ENCODE peak calls at places on chromosomes 5 and 9, in nine cellular contexts. Y is CD4-positive, alpha-beta T cell; F is stomach; D is mesothelial cell of epicardium; G is pancreas; Z is left ventricle myocardium inferior; S is endothelial cell; T is PC-3; P is omental fat pad. A is an unnamed sample.

GRCh38 chr5:157252741-157253465 is 13.0 kb upstream of the CYFIP2 start:
- DNase-seq in P (no peak), T (no peak), Y (peak), S (no peak), G (no peak), D (no peak), Z (no peak), F (no peak), A (no peak)

GRCh38 chr9:134922066-134922931 is 4.6 kb upstream of the FCN1 start:
- DNase-seq in F (peak), D (no peak), Y (peak), P (no peak), S (peak), T (no peak), Z (peak), G (no peak), A (no peak)

GRCh38 chr9:131577005-131578000 is 32.0 kb downstream of the PRRT1B start:
- DNase-seq in S (no peak), T (no peak), Z (no peak), D (no peak), P (no peak), G (peak), Y (no peak), F (no peak), A (no peak)

GRCh38 chr5:163888366-163888765 is 382.9 kb downstream of the MAT2B start:
- DNase-seq in T (no peak), F (no peak), P (no peak), Z (no peak), S (no peak), G (no peak), Y (no peak), D (no peak), A (no peak)

GRCh38 chr5:39892708-39893107 is 467.9 kb upstream of the DAB2 start:
- DNase-seq in Z (no peak), T (peak), F (no peak), P (no peak), S (no peak), G (no peak), D (no peak), Y (no peak), A (no peak)

GRCh38 chr5:111072949-111073682 is 1.6 kb downstream of the TSLP start:
- DNase-seq in T (no peak), Y (peak), F (peak), S (peak), D (no peak), Z (peak), P (peak), G (peak), A (peak)

GRCh38 chr5:54390015-54390414 is 65.5 kb upstream of the HSPB3 start:
- DNase-seq in F (no peak), P (no peak), Z (no peak), S (no peak), Y (no peak), D (no peak), T (peak), G (no peak), A (peak)

GRCh38 chr9:127698985-127699670 is 7.7 kb upstream of the CFAP157 start:
- DNase-seq in D (peak), G (peak), F (peak), S (peak), Z (peak), P (peak), T (no peak), Y (peak), A (peak)

GRCh38 chr5:40221796-40222195 is 457.9 kb upstream of the PTGER4 start:
- DNase-seq in G (no peak), T (peak), Z (no peak), Y (no peak), P (no peak), S (no peak), D (no peak), F (no peak), A (no peak)

GRCh38 chr9:9498147-9498546 is 1114.7 kb downstream of the PTPRD start:
- DNase-seq in T (no peak), Y (no peak), G (no peak), F (no peak), P (no peak), Z (no peak), D (no peak), S (no peak), A (no peak)

GRCh38 chr5:180908400-180908799 is 9.4 kb downstream of the BTNL8 start:
- DNase-seq in P (no peak), Y (no peak), T (no peak), Z (no peak), D (no peak), G (no peak), F (no peak), S (no peak), A (no peak)

GRCh38 chr9:76691761-76692313 is 72.4 kb upstream of the PCA3 start:
- DNase-seq in G (no peak), Z (no peak), D (no peak), T (no peak), F (no peak), Y (no peak), P (no peak), S (no peak), A (no peak)

GRCh38 chr5:41270423-41271251 is 57.3 kb upstream of the C6 start:
- DNase-seq in Z (peak), F (peak), G (no peak), Y (no peak), S (peak), P (no peak), D (no peak), T (peak), A (peak)

GRCh38 chr9:30851600-30851999 is 1532.8 kb upstream of the ACO1 start:
- DNase-seq in S (no peak), F (no peak), G (no peak), Y (no peak), T (no peak), Z (no peak), D (no peak), P (no peak), A (no peak)

GRCh38 chr9:98995059-98995665 is 51.5 kb downstream of the COL15A1 start:
- DNase-seq in P (no peak), Z (peak), D (no peak), S (no peak), F (peak), Y (no peak), G (no peak), T (no peak), A (no peak)

GRCh38 chr5:172720655-172721054 is 50.3 kb downstream of the DUSP1 start:
- DNase-seq in S (no peak), D (no peak), Z (no peak), P (no peak), Y (no peak), G (no peak), F (no peak), T (no peak), A (no peak)

GRCh38 chr5:135313405-135313804 is 85.6 kb downstream of the MACROH2A1 start:
- DNase-seq in P (no peak), Y (no peak), S (no peak), D (no peak), T (no peak), F (no peak), G (no peak), Z (no peak), A (no peak)

GRCh38 chr9:129208191-129209091 is 30.4 kb upstream of the IER5L start:
- DNase-seq in D (no peak), F (no peak), T (no peak), Y (peak), G (peak), P (no peak), Z (no peak), S (no peak), A (no peak)

GRCh38 chr9:122991370-122991830 is 42.1 kb upstream of the GPR21 start:
- DNase-seq in D (no peak), G (no peak), Y (no peak), Z (no peak), T (peak), S (no peak), P (no peak), F (no peak), A (peak)

GRCh38 chr5:15023266-15023665 is 151.7 kb upstream of the ANKH start:
- DNase-seq in P (no peak), G (no peak), T (no peak), Y (no peak), S (no peak), Z (no peak), F (no peak), D (no peak), A (no peak)

GRCh38 chr9:127021664-127022337 is 100.6 kb downstream of the ANGPTL2 start:
- DNase-seq in S (no peak), F (peak), Z (peak), Y (no peak), T (no peak), D (peak), P (no peak), G (no peak), A (no peak)

GRCh38 chr9:85502815-85503643 is 238.7 kb downstream of the AGTPBP1 start:
- DNase-seq in G (no peak), T (no peak), P (no peak), F (no peak), Y (no peak), D (no peak), Z (no peak), S (no peak), A (no peak)

GRCh38 chr9:113528811-113529210 is 65.3 kb downstream of the RGS3 start:
- DNase-seq in Y (no peak), Z (no peak), T (no peak), G (no peak), P (no peak), F (no peak), S (no peak), D (no peak), A (no peak)

GRCh38 chr9:128159073-128159783 is 837 bp upstream of the BBLN start:
- DNase-seq in D (no peak), G (peak), Y (peak), P (no peak), T (no peak), F (no peak), Z (no peak), S (no peak), A (no peak)

GRCh38 chr9:133120343-133121199 is 469 bp downstream of the RALGDS start:
- DNase-seq in Z (no peak), G (peak), D (no peak), P (no peak), F (no peak), Y (no peak), T (no peak), S (no peak), A (no peak)

GRCh38 chr5:126104951-126105350 is 318.3 kb upstream of the GRAMD2B start:
- DNase-seq in P (no peak), F (no peak), Y (no peak), G (no peak), T (no peak), Z (no peak), D (no peak), S (no peak), A (no peak)
- TF ChIP-seq CTCF in P (no peak), F (no peak), Y (no peak), G (no peak), T (no peak), Z (no peak), D (no peak), S (no peak), A (no peak)

GRCh38 chr9:28915256-28915930 is 1342.1 kb upstream of the C9orf72 start:
- DNase-seq in F (peak), T (peak), S (no peak), Y (no peak), G (no peak), P (no peak), Z (no peak), D (no peak), A (peak)
- TF ChIP-seq CTCF in F (no peak), T (no peak), S (no peak), Y (no peak), G (no peak), P (no peak), Z (no peak), D (no peak), A (no peak)

GRCh38 chr5:95850391-95850894 is 27.9 kb upstream of the GLRX start:
- DNase-seq in Y (no peak), P (no peak), G (no peak), F (no peak), D (no peak), T (no peak), S (no peak), Z (no peak), A (no peak)

GRCh38 chr5:95845401-95845800 is 22.9 kb upstream of the GLRX start:
- DNase-seq in F (no peak), Z (no peak), S (no peak), D (no peak), G (no peak), T (no peak), P (no peak), Y (no peak), A (no peak)

GRCh38 chr5:95848701-95849100 is 26.2 kb upstream of the GLRX start:
- DNase-seq in Z (no peak), D (no peak), P (no peak), F (no peak), T (no peak), Y (no peak), S (no peak), G (no peak), A (no peak)

GRCh38 chr5:95846554-95847260 is 24.2 kb upstream of the GLRX start:
- DNase-seq in P (no peak), Z (peak), T (peak), G (no peak), D (no peak), S (peak), F (peak), Y (peak), A (peak)

GRCh38 chr5:95847261-95847592 is 24.7 kb upstream of the GLRX start:
- DNase-seq in S (no peak), P (no peak), F (no peak), Z (no peak), Y (no peak), D (no peak), T (no peak), G (no peak), A (no peak)
- TF ChIP-seq CTCF in S (peak), P (no peak), F (no peak), Z (peak), Y (no peak), D (no peak), T (no peak), G (no peak), A (no peak)

GRCh38 chr9:94624621-94625020 is 14.7 kb downstream of the FBP1 start:
- DNase-seq in D (no peak), Z (no peak), F (no peak), S (no peak), P (no peak), T (no peak), Y (no peak), G (no peak), A (no peak)

GRCh38 chr9:94630833-94631232 is 8.5 kb downstream of the FBP1 start:
- DNase-seq in T (peak), F (peak), Y (no peak), P (no peak), Z (no peak), D (no peak), S (no peak), G (no peak), A (peak)

GRCh38 chr9:94630281-94630680 is 9.0 kb downstream of the FBP1 start:
- DNase-seq in Z (no peak), F (peak), T (no peak), Y (no peak), G (no peak), P (no peak), D (no peak), S (no peak), A (no peak)

GRCh38 chr9:94625835-94626234 is 13.5 kb downstream of the FBP1 start:
- DNase-seq in Z (no peak), S (no peak), G (peak), F (no peak), Y (no peak), P (no peak), D (no peak), T (no peak), A (no peak)

DNA sequence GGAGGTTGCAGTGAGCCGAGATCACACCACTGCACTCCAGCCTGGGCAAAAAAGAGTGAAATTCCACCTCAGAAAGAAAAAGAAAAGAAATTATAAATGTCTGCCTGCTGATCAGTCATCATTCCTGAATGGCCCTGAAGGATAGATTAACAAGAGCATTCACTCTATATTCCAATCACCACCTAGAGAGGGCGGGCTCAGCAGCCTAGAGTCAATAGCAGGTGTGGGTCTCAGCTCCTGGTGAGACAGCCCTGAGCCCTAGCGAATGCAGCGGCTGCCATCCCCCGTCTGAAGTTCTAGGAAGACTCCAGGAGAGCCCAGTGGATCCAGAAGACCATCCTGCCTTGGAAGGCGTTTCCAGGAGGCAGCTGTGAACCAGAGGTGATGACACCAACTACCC is 12.0 kb downstream of the FBP1 start:
- DNase-seq in Y (no peak), Z (no peak), T (no peak), F (no peak), S (no peak), P (no peak), D (no peak), G (peak), A (no peak)
- TF ChIP-seq CTCF in Y (no peak), Z (no peak), T (no peak), F (no peak), S (no peak), P (no peak), D (no peak), G (no peak), A (no peak)

DNA sequence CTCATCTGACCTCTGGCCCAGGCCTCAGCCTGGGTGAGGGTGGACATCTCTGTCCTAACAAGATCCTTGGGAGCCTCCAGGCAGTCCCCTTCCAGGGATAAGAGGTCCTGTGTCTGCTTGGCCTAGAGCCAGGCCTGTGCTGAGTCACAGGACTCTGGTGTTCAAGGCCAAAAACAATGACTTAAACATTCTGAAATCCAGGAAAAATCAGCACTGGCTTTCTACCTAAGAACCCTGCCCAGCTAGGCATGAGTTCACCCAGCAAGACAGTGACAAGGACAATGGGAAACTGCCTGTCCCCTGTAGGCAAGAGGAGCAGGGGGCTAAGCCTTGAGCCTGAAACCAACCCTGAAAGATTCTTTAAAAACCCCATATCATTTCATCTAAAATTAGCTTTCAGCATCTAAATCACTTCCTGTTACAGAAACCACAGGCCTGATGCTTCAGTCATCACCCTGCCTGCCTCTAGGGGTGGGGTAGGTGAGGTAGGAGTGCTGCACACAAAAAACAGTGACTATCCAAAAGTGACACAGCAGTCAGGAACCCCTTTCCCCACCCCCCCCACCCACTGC is 29.9 kb downstream of the CSF2 start:
- DNase-seq in F (peak), G (peak), S (no peak), Z (peak), D (no peak), Y (peak), T (peak), P (peak), A (peak)
- TF ChIP-seq CTCF in F (no peak), G (no peak), S (no peak), Z (no peak), D (no peak), Y (peak), T (no peak), P (no peak), A (no peak)

GRCh38 chr5:63960646-63961045 is 1.6 kb downstream of the HTR1A start:
- DNase-seq in G (peak), D (no peak), P (no peak), Z (no peak), F (no peak), T (no peak), Y (no peak), S (no peak), A (no peak)
- TF ChIP-seq CTCF in G (no peak), D (no peak), P (no peak), Z (no peak), F (no peak), T (no peak), Y (no peak), S (peak), A (no peak)